ENCODE peak calls at places on chromosomes 1 and 21, in five cellular contexts. One of them, this sample, is unnamed.

GRCh38 chr21:45514311-45515021 is 27.8 kb downstream of the SLC19A1 start:
- DNase-seq in coronary artery: no peak
- DNase-seq in choroid plexus epithelial cell: no peak
- DNase-seq in fibroblast of mammary gland: no peak
- DNase-seq in AG04449: no peak
- DNase-seq in this sample: no peak

GRCh38 chr1:27496604-27497155 is 6.7 kb upstream of the WASF2 start:
- DNase-seq in choroid plexus epithelial cell: peak; percentile 52
- DNase-seq in coronary artery: no peak
- DNase-seq in AG04449: no peak
- DNase-seq in fibroblast of mammary gland: peak; percentile 52
- DNase-seq in this sample: no peak

GRCh38 chr1:150596976-150597375 is 17.6 kb upstream of the MCL1 start:
- DNase-seq in AG04449: no peak
- DNase-seq in fibroblast of mammary gland: no peak
- DNase-seq in coronary artery: no peak
- DNase-seq in choroid plexus epithelial cell: no peak
- DNase-seq in this sample: no peak

GRCh38 chr1:15678578-15678977 is 5.5 kb upstream of the PLEKHM2 start:
- DNase-seq in coronary artery: no peak
- DNase-seq in choroid plexus epithelial cell: peak; percentile 90
- DNase-seq in AG04449: peak; percentile 54
- DNase-seq in fibroblast of mammary gland: peak; percentile 73
- DNase-seq in this sample: peak; percentile 50

GRCh38 chr1:214216779-214217178 is 64.2 kb upstream of the SMYD2 start:
- DNase-seq in fibroblast of mammary gland: no peak
- DNase-seq in AG04449: no peak
- DNase-seq in choroid plexus epithelial cell: no peak
- DNase-seq in coronary artery: no peak
- DNase-seq in this sample: no peak

GRCh38 chr1:209434066-209434465 is 149.4 kb upstream of the CAMK1G start:
- DNase-seq in choroid plexus epithelial cell: peak; percentile 17
- DNase-seq in fibroblast of mammary gland: peak; percentile 65
- DNase-seq in coronary artery: no peak
- DNase-seq in AG04449: no peak
- DNase-seq in this sample: no peak

GRCh38 chr1:112110031-112110430 is 120.6 kb upstream of the KCND3 start:
- DNase-seq in fibroblast of mammary gland: no peak
- DNase-seq in coronary artery: no peak
- DNase-seq in choroid plexus epithelial cell: no peak
- DNase-seq in AG04449: no peak
- DNase-seq in this sample: no peak

GRCh38 chr21:28308516-28308915 is 684.2 kb downstream of the LTN1 start:
- DNase-seq in choroid plexus epithelial cell: no peak
- DNase-seq in coronary artery: no peak
- DNase-seq in fibroblast of mammary gland: peak; percentile 45
- DNase-seq in AG04449: no peak
- DNase-seq in this sample: peak; percentile 15

GRCh38 chr1:37149296-37149695 is 115.0 kb upstream of the GRIK3 start:
- DNase-seq in choroid plexus epithelial cell: no peak
- DNase-seq in coronary artery: no peak
- DNase-seq in fibroblast of mammary gland: no peak
- DNase-seq in AG04449: no peak
- DNase-seq in this sample: no peak

GRCh38 chr1:85054664-85055063 is 6.4 kb upstream of the MCOLN3 start:
- DNase-seq in choroid plexus epithelial cell: no peak
- DNase-seq in fibroblast of mammary gland: no peak
- DNase-seq in coronary artery: no peak
- DNase-seq in AG04449: no peak
- DNase-seq in this sample: no peak

GRCh38 chr1:212234431-212235298 is 50.5 kb upstream of the PPP2R5A start:
- DNase-seq in coronary artery: no peak
- DNase-seq in AG04449: peak; percentile 87
- DNase-seq in fibroblast of mammary gland: peak; percentile 97
- DNase-seq in choroid plexus epithelial cell: peak; percentile 95
- DNase-seq in this sample: peak; percentile 95

GRCh38 chr1:194341587-194341986 is 1155.2 kb upstream of the B3GALT2 start:
- DNase-seq in fibroblast of mammary gland: no peak
- DNase-seq in coronary artery: no peak
- DNase-seq in choroid plexus epithelial cell: no peak
- DNase-seq in AG04449: no peak
- DNase-seq in this sample: no peak

GRCh38 chr1:39671433-39671792 is 494 bp downstream of the NT5C1A start:
- DNase-seq in fibroblast of mammary gland: no peak
- DNase-seq in AG04449: no peak
- DNase-seq in choroid plexus epithelial cell: no peak
- DNase-seq in coronary artery: no peak
- DNase-seq in this sample: no peak

GRCh38 chr1:28926629-28927441 is 12.5 kb downstream of the EPB41 start:
- DNase-seq in AG04449: no peak
- DNase-seq in coronary artery: no peak
- DNase-seq in choroid plexus epithelial cell: peak; percentile 17
- DNase-seq in fibroblast of mammary gland: no peak
- DNase-seq in this sample: no peak

GRCh38 chr1:12165342-12165741 is 1.4 kb upstream of the TNFRSF1B start:
- DNase-seq in choroid plexus epithelial cell: no peak
- DNase-seq in coronary artery: no peak
- DNase-seq in fibroblast of mammary gland: no peak
- DNase-seq in AG04449: no peak
- DNase-seq in this sample: no peak

GRCh38 chr1:29527314-29528004 is 291.1 kb downstream of the PTPRU start:
- DNase-seq in coronary artery: peak; percentile 29
- DNase-seq in fibroblast of mammary gland: no peak
- DNase-seq in AG04449: no peak
- DNase-seq in choroid plexus epithelial cell: no peak
- DNase-seq in this sample: no peak

GRCh38 chr1:5634893-5635292 is 357.3 kb downstream of the NPHP4 start:
- DNase-seq in coronary artery: peak; percentile 47
- DNase-seq in choroid plexus epithelial cell: no peak
- DNase-seq in AG04449: no peak
- DNase-seq in fibroblast of mammary gland: no peak
- DNase-seq in this sample: no peak

GRCh38 chr1:2590233-2591141 is 3.9 kb downstream of the PRXL2B start:
- DNase-seq in fibroblast of mammary gland: no peak
- DNase-seq in coronary artery: no peak
- DNase-seq in AG04449: no peak
- DNase-seq in choroid plexus epithelial cell: no peak
- DNase-seq in this sample: no peak

GRCh38 chr1:29193879-29194455 is 12.3 kb upstream of the SRSF4 start:
- DNase-seq in coronary artery: no peak
- DNase-seq in choroid plexus epithelial cell: no peak
- DNase-seq in AG04449: no peak
- DNase-seq in fibroblast of mammary gland: no peak
- DNase-seq in this sample: no peak

GRCh38 chr1:32903991-32904776 is 3.0 kb upstream of the TMEM54 start:
- DNase-seq in fibroblast of mammary gland: no peak
- DNase-seq in AG04449: no peak
- DNase-seq in coronary artery: no peak
- DNase-seq in choroid plexus epithelial cell: no peak
- DNase-seq in this sample: no peak

GRCh38 chr1:32900371-32900955 is 726 bp downstream of the TMEM54 start:
- DNase-seq in fibroblast of mammary gland: no peak
- DNase-seq in choroid plexus epithelial cell: no peak
- DNase-seq in AG04449: no peak
- DNase-seq in coronary artery: no peak
- DNase-seq in this sample: no peak

GRCh38 chr1:32900956-32901822 is at the start of gene TMEM54:
- DNase-seq in choroid plexus epithelial cell: no peak
- DNase-seq in fibroblast of mammary gland: peak; percentile 18
- DNase-seq in coronary artery: no peak
- DNase-seq in AG04449: no peak
- DNase-seq in this sample: no peak

GRCh38 chr1:32902535-32902920 is 1.3 kb upstream of the TMEM54 start:
- DNase-seq in fibroblast of mammary gland: no peak
- DNase-seq in coronary artery: no peak
- DNase-seq in AG04449: no peak
- DNase-seq in choroid plexus epithelial cell: no peak
- DNase-seq in this sample: no peak

DNA sequence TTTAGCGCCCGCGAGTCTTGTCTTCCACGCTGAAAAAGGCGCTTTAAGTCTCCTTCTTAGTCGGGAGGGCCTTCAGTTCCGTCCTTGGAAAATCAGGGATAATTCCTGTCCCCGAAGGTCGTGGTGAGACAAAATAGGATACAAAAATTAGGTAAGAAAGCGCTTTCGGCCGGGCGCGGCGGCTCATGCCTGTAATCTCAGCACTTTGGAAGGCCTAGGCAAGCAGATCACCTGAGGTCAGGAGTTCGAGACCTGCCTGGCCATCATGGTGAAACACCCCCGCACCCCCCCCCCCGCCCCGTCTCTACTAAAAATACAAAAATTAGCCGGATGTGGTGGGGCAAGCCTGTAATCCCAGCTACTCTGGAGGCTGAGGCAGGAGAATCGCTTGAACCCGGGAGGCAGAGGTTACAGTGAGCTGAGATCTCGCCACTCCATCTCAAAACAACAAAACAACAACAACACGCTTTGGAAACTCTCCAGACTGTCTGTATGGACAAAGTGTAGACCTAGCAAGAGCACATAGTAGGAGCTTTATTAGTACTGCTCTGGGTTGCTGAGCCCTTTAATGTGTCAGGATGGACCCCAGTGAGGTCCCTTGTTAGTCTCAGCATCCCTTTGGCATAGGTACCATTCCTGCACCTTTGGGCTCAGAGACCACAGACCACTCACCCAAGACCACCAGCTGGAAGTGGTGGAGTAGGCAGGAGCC is 790 bp upstream of the TMEM54 start:
- DNase-seq in fibroblast of mammary gland: no peak
- DNase-seq in AG04449: no peak
- DNase-seq in choroid plexus epithelial cell: no peak
- DNase-seq in coronary artery: no peak
- DNase-seq in this sample: no peak
- H3K4me3 ChIP-seq in fibroblast of mammary gland: peak overlapping the region; percentile 71
- H3K4me3 ChIP-seq in AG04449: peak overlapping the region; percentile 63
- H3K4me3 ChIP-seq in choroid plexus epithelial cell: peak overlapping the region; percentile 61
- H3K4me3 ChIP-seq in coronary artery: peak overlapping the region; percentile 78
- H3K4me3 ChIP-seq in this sample: peak overlapping the region; percentile 54

GRCh38 chr1:53948291-53948690 is 2.1 kb downstream of the LRRC42 start:
- DNase-seq in coronary artery: no peak
- DNase-seq in fibroblast of mammary gland: peak; percentile 39
- DNase-seq in choroid plexus epithelial cell: no peak
- DNase-seq in AG04449: no peak
- DNase-seq in this sample: no peak

GRCh38 chr1:53946252-53947171 is at the start of gene LRRC42:
- DNase-seq in fibroblast of mammary gland: no peak
- DNase-seq in coronary artery: no peak
- DNase-seq in AG04449: no peak
- DNase-seq in choroid plexus epithelial cell: no peak
- DNase-seq in this sample: no peak

GRCh38 chr1:53949023-53949611 is 3.0 kb downstream of the LRRC42 start:
- DNase-seq in coronary artery: no peak
- DNase-seq in choroid plexus epithelial cell: peak; percentile 75
- DNase-seq in AG04449: no peak
- DNase-seq in fibroblast of mammary gland: peak; percentile 58
- DNase-seq in this sample: peak; percentile 51

GRCh38 chr1:53945433-53946251 is at the start of gene IFT25:
- DNase-seq in AG04449: peak; percentile 74
- DNase-seq in coronary artery: peak; percentile 98
- DNase-seq in fibroblast of mammary gland: peak; percentile 92
- DNase-seq in choroid plexus epithelial cell: peak; percentile 98
- DNase-seq in this sample: peak; percentile 98

DNA sequence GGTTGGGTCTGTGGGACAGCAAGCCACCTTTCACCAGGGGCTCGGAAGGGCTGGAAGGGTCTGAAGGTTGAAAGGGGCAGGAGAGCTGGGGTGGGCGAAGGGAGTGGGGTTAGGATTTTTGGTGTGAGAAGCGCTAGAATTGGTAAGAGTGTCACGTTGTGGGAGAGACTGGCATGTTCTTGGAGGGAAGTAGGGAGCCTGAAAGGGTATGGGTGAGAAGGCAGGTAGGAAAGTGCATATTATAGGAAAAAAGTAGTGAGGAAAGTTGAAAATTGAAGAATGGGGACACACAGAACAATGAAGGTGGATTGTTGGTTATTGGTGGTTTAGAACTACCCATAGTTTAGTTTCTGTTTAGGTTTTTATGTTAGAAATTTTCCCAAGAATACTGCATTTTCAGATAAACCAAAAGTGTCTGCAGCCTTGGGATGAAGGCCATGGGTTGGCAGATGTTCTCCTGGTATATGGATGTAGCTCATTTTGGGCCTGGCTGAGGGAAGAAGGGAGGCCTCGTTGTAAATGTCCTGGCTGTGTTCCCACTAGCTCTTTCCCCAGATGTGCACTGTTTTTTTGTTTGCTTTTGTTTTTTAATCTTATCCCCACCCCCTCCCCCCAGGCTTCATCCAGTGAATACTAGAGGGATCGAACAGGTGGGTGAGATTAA is 1.2 kb downstream of the LRRC42 start:
- DNase-seq in AG04449: no peak
- DNase-seq in fibroblast of mammary gland: no peak
- DNase-seq in coronary artery: no peak
- DNase-seq in choroid plexus epithelial cell: no peak
- DNase-seq in this sample: no peak
- H3K4me3 ChIP-seq in AG04449: peak overlapping the region; percentile 85
- H3K4me3 ChIP-seq in fibroblast of mammary gland: peak overlapping the region; percentile 57
- H3K4me3 ChIP-seq in coronary artery: peak overlapping the region; percentile 96
- H3K4me3 ChIP-seq in choroid plexus epithelial cell: peak overlapping the region; percentile 80
- H3K4me3 ChIP-seq in this sample: peak overlapping the region; percentile 87

GRCh38 chr1:154567386-154568164 is at the start of gene CHRNB2:
- DNase-seq in fibroblast of mammary gland: peak; percentile 19
- DNase-seq in AG04449: no peak
- DNase-seq in choroid plexus epithelial cell: peak; percentile 42
- DNase-seq in coronary artery: peak; percentile 82
- DNase-seq in this sample: peak; percentile 26
- H3K4me3 ChIP-seq in fibroblast of mammary gland: peak within 1 kb of the TSS; percentile 9
- H3K4me3 ChIP-seq in AG04449: no peak within 1 kb of the TSS
- H3K4me3 ChIP-seq in choroid plexus epithelial cell: no peak within 1 kb of the TSS
- H3K4me3 ChIP-seq in coronary artery: peak within 1 kb of the TSS; percentile 58
- H3K4me3 ChIP-seq in this sample: no peak within 1 kb of the TSS

DNA sequence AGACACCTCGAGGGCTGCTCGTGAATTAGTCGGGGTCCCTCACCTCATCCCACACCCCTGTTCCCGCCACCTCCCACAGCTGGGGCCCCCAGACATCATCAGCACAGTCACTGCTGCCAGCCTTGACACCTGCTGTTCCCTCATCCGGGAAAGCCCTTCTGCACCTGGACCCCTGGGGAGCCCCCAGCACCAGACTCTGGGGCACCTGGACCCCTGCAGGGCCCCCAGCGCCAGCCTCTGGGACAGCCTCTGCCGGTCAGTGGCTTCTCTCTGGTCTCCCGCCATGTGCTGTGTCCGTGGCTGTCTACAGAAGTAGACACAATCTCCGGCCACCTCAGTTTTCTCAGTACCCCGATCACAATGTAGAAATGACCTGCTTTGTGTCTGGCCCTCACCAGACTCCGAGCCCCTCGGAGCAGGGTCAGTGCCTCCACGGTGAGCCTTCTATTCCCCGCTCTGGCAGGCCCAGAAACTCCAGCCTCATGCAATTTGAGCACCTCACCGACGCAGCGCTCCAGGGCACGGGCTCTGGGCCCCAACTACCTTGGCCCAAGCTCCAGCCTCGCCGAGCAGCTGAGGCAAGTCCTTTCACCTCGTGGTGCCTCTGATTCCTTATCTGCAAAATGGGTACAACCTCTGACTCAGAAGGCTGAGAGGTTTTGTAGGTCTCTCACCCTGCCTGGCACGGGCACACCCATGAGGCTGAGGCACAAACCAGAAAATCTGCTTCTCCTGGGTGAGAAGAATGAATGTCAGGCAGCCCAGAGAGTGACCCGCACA is 84.7 kb downstream of the RIPK4 start:
- DNase-seq in fibroblast of mammary gland: no peak
- DNase-seq in coronary artery: no peak
- DNase-seq in AG04449: no peak
- DNase-seq in choroid plexus epithelial cell: no peak
- DNase-seq in this sample: no peak
- H3K4me3 ChIP-seq in fibroblast of mammary gland: no peak overlapping the region
- H3K4me3 ChIP-seq in coronary artery: no peak overlapping the region
- H3K4me3 ChIP-seq in AG04449: no peak overlapping the region
- H3K4me3 ChIP-seq in choroid plexus epithelial cell: no peak overlapping the region
- H3K4me3 ChIP-seq in this sample: no peak overlapping the region

This sample was measured in astrocyte of the spinal cord.